ENCODE peak calls at places on chromosome 16, in seven cellular contexts. Q is OCI-LY7, W is body of pancreas, R is psoas muscle, G is A549, H is spleen, X is aorta. A is an unnamed sample. For H3K4me1, the result is how much of the 10 kb centered on the place peaks cover.

GRCh38 chr16:87372305-87372704 is 11.3 kb downstream of the FBXO31 start:
- DNase-seq in Q (no peak), W (no peak), R (no peak), G (no peak), H (peak), X (no peak), A (no peak)

GRCh38 chr16:49634235-49635008 is 221.5 kb downstream of the ZNF423 start:
- DNase-seq in Q (no peak), W (no peak), R (no peak), G (no peak), H (peak), X (no peak), A (peak)

GRCh38 chr16:89949121-89949742 is 677 bp downstream of the DEF8 start:
- DNase-seq in Q (no peak), W (no peak), R (no peak), G (no peak), H (peak), X (no peak), A (peak)

GRCh38 chr16:82264781-82265180 is 94.8 kb upstream of the MPHOSPH6 start:
- DNase-seq in Q (no peak), W (no peak), R (no peak), G (no peak), H (no peak), X (no peak), A (no peak)

GRCh38 chr16:31148896-31149295 is 970 bp downstream of the PRSS36 start:
- DNase-seq in Q (no peak), W (no peak), R (no peak), G (no peak), H (no peak), X (no peak), A (peak)

GRCh38 chr16:80852261-80852872 is 48.0 kb upstream of the CDYL2 start:
- DNase-seq in Q (peak), W (no peak), R (no peak), G (peak), H (no peak), X (no peak), A (peak)

GRCh38 chr16:87060026-87060986 is 256.9 kb downstream of the C16orf95 start:
- DNase-seq in Q (peak), W (no peak), R (no peak), G (peak), H (no peak), X (peak), A (peak)

GRCh38 chr16:73434621-73435020 is 386.7 kb upstream of the ZFHX3 start:
- DNase-seq in Q (no peak), W (no peak), R (no peak), G (no peak), H (no peak), X (no peak), A (no peak)

GRCh38 chr16:66486773-66487579 is 59.9 kb downstream of the BEAN1 start:
- DNase-seq in Q (no peak), W (peak), R (no peak), G (peak), H (no peak), X (peak), A (no peak)

GRCh38 chr16:53714080-53715050 is 10.4 kb downstream of the FTO start:
- DNase-seq in Q (no peak), W (no peak), R (no peak), G (no peak), H (no peak), X (no peak), A (no peak)

GRCh38 chr16:10114411-10114810 is 67.8 kb downstream of the GRIN2A start:
- DNase-seq in Q (no peak), W (no peak), R (peak), G (no peak), H (no peak), X (peak), A (no peak)

GRCh38 chr16:82063456-82064082 is 28.5 kb downstream of the HSD17B2 start:
- DNase-seq in Q (no peak), W (no peak), R (no peak), G (no peak), H (no peak), X (no peak), A (no peak)

GRCh38 chr16:59192551-59193199 is 458.6 kb upstream of the GOT2 start:
- DNase-seq in Q (peak), W (peak), R (no peak), G (peak), H (no peak), X (peak), A (peak)

DNA sequence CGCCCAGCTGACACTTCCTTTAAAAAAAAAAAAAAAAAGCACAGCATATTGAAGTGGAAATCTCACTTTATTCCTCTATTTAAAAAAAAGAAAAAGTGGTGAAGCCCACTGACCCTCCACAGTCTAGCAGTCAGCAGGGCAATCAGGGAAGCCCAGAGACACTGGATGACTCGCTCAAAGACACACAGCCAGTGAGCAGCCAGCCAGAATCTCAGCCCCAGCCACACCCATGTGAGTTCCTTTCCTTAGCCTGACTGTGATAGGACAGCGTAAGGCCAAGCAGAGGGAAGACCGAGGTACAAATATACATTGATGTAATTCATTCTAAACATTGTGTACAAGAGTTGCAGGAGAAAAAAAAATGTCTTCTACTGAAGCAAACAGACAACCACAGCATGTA is 22.5 kb downstream of the XPO6 start:
- DNase-seq in Q (no peak), W (no peak), R (no peak), G (peak), H (no peak), X (no peak), A (no peak)
- H3K4me1 ChIP-seq in Q (under half), W (under half), R (under half), G (under half), H (half or more), X (under half), A (under half)

GRCh38 chr16:84822990-84823389 is 3.2 kb downstream of the CRISPLD2 start:
- DNase-seq in Q (no peak), W (no peak), R (no peak), G (no peak), H (no peak), X (no peak), A (no peak)
- H3K4me3 ChIP-seq in Q (no peak), W (no peak), R (peak), G (no peak), H (no peak), X (no peak), A (no peak)

DNA sequence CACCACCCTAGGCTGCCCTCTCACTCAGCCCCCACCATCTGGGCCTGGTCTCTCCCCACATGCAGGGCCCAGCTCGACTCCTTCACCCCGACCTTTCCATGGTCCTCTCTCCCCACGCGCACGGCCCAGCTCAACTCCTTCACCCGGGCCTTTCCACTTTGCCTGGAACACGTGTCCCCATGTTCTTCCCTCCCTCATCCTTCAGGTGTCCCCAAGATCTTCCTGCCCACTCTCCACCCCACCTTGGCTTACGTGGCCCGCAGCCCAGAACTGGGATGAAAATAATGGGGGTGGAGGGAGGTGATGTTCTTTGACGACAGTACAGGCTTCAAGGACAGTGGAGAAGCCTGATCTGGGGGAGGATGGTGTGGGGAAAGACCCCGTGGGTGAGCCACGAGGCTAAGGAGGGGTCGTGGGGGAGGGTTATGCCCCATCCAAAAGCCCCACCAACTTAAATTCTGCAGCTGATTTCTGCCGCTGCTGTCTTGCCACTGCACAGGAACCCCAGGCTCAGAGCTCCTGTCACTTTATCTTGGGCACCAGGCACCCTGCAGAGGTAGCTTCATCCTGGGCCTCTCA is 9.9 kb upstream of the MEAK7 start:
- DNase-seq in Q (no peak), W (no peak), R (no peak), G (no peak), H (no peak), X (peak), A (no peak)
- H3K4me1 ChIP-seq in Q (under half), W (under half), R (under half), G (under half), H (under half), X (under half), A (under half)

DNA sequence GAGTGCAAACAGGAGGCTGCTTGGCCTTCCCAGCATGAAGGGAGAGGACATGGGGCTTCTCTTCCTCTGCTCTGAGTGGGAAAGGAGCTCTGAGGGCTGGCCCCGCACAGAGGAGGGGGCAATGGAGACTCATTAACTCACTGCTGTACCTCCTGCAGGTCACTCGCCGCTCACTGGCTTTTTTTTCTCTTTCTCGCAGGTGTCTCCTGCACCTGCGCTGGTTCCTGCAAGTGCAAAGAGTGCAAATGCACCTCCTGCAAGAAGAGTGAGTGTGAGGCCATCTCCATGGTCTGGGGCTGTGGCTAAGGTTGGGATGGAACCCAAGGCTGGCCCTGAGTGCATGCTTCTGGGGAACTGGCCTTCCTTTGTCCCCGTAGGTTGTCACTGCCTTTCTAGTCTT is 717 bp downstream of the MT1F start:
- DNase-seq in Q (no peak), W (no peak), R (no peak), G (no peak), H (no peak), X (no peak), A (peak)
- H3K4me3 ChIP-seq in Q (no peak), W (peak), R (peak), G (peak), H (peak), X (no peak), A (peak)

GRCh38 chr16:48540222-48540900 is 69.6 kb downstream of the N4BP1 start:
- DNase-seq in Q (no peak), W (no peak), R (no peak), G (no peak), H (no peak), X (no peak), A (no peak)
- H3K4me1 ChIP-seq in Q (under half), W (under half), R (half or more), G (under half), H (under half), X (under half), A (under half)

GRCh38 chr16:15073101-15073500 is 17.2 kb upstream of the NTAN1 start:
- DNase-seq in Q (no peak), W (no peak), R (no peak), G (no peak), H (no peak), X (no peak), A (no peak)
- H3K4me3 ChIP-seq in Q (no peak), W (no peak), R (no peak), G (no peak), H (no peak), X (no peak), A (no peak)

A was measured in endodermal cell.